ENCODE peak calls at places on chromosome 13, in six cellular contexts. F is hepatic stellate cell; C is NCI-H226; Q is stimulated activated CD8-positive, alpha-beta memory T cell treated with anti-CD3 and anti-CD28 coated beads, Interleukin-7, amount 100 ng/mL, for 1 hour; Z is iris pigment epithelial cell; Y is endothelial cell. E is an unnamed sample.

GRCh38 chr13:50780201-50781015 is 63.1 kb downstream of the DLEU7 start:
- DNase-seq in F (no peak), C (no peak), Q (no peak), Z (no peak), Y (no peak), E (peak; percentile 9)

GRCh38 chr13:60617863-60618733 is 221.1 kb downstream of the TDRD3 start:
- DNase-seq in F (peak; percentile 6), C (no peak), Q (no peak), Z (peak; percentile 36), Y (peak; percentile 14), E (peak; percentile 27)

GRCh38 chr13:110250258-110250891 is 56.6 kb downstream of the COL4A1 start:
- DNase-seq in F (peak; percentile 55), C (peak; percentile 53), Q (no peak), Z (peak; percentile 85), Y (no peak), E (peak; percentile 82)

GRCh38 chr13:28741080-28741479 is 22.3 kb upstream of the SLC46A3 start:
- DNase-seq in F (no peak), C (no peak), Q (no peak), Z (peak; percentile 64), Y (no peak), E (no peak)

GRCh38 chr13:47033216-47033615 is 136.4 kb upstream of the HTR2A start:
- DNase-seq in F (peak; percentile 3), C (peak; percentile 70), Q (no peak), Z (peak; percentile 21), Y (no peak), E (peak; percentile 60)

GRCh38 chr13:26996965-26997752 is 174.5 kb downstream of the USP12 start:
- DNase-seq in F (peak; percentile 37), C (no peak), Q (no peak), Z (no peak), Y (no peak), E (no peak)

GRCh38 chr13:22073718-22074117 is 402.8 kb downstream of the FGF9 start:
- DNase-seq in F (no peak), C (no peak), Q (no peak), Z (no peak), Y (no peak), E (no peak)

GRCh38 chr13:113445791-113446487 is 7.3 kb downstream of the ADPRHL1 start:
- DNase-seq in F (no peak), C (no peak), Q (no peak), Z (no peak), Y (no peak), E (no peak)

GRCh38 chr13:30898721-30899188 is 7.3 kb upstream of the MEDAG start:
- DNase-seq in F (peak; percentile 70), C (peak; percentile 48), Q (no peak), Z (peak; percentile 99), Y (peak; percentile 23), E (peak; percentile 92)

GRCh38 chr13:114031631-114032030 is 57.8 kb upstream of the C13orf46 start:
- DNase-seq in F (peak; percentile 46), C (no peak), Q (no peak), Z (no peak), Y (no peak), E (no peak)

GRCh38 chr13:44474122-44474910 is 100.7 kb downstream of the SERP2 start:
- DNase-seq in F (peak; percentile 39), C (no peak), Q (no peak), Z (no peak), Y (no peak), E (peak; percentile 47)

GRCh38 chr13:24605923-24606372 is 74.3 kb upstream of the ATP12A start:
- DNase-seq in F (peak; percentile 30), C (no peak), Q (no peak), Z (no peak), Y (no peak), E (peak; percentile 54)